ENCODE peak calls at places on chromosomes 3 and 15, in seven cellular contexts. C is ACHN; M is activated CD4-positive, alpha-beta T cell treated with anti-CD3 and anti-CD28 coated beads, Interleukin-2, amount 50 U/mL, for 1 hour; N is choroid plexus epithelial cell; S is AG09319; P is T-cell; L is activated CD4-positive, CD25-positive, alpha-beta regulatory T cell. A is an unnamed sample.

GRCh38 chr3:9387322-9387655 is 10.1 kb upstream of the SETD5 start:
- DNase-seq in C (no peak), M (no peak), N (no peak), S (no peak), P (no peak), L (no peak), A (no peak)

GRCh38 chr3:139225551-139225950 is 118.3 kb upstream of the MRPS22 start:
- DNase-seq in C (no peak), M (no peak), N (no peak), S (no peak), P (no peak), L (no peak), A (peak)

GRCh38 chr3:32510075-32510724 is 7.5 kb upstream of the CMTM6 start:
- DNase-seq in C (peak), M (peak), N (peak), S (peak), P (peak), L (peak), A (peak)

GRCh38 chr3:13461169-13462124 is 18.7 kb upstream of the HDAC11 start:
- DNase-seq in C (peak), M (peak), N (peak), S (no peak), P (peak), L (peak), A (peak)

GRCh38 chr15:97410907-97411575 is 549.5 kb upstream of the ARRDC4 start:
- DNase-seq in C (no peak), M (no peak), N (no peak), S (no peak), P (no peak), L (no peak), A (no peak)

GRCh38 chr3:144662729-144663128 is 691.1 kb downstream of the DIPK2A start:
- DNase-seq in C (no peak), M (no peak), N (no peak), S (no peak), P (no peak), L (no peak), A (no peak)

GRCh38 chr15:68383161-68384074 is 48.5 kb downstream of the ITGA11 start:
- DNase-seq in C (peak), M (peak), N (peak), S (no peak), P (peak), L (no peak), A (peak)

GRCh38 chr15:57411945-57412768 is 35.9 kb downstream of the CGNL1 start:
- DNase-seq in C (no peak), M (no peak), N (no peak), S (no peak), P (no peak), L (no peak), A (no peak)

GRCh38 chr3:71441217-71441924 is 142.2 kb downstream of the FOXP1 start:
- DNase-seq in C (no peak), M (no peak), N (no peak), S (no peak), P (peak), L (no peak), A (no peak)

GRCh38 chr3:150075417-150075865 is 104.7 kb upstream of the PFN2 start:
- DNase-seq in C (no peak), M (no peak), N (no peak), S (no peak), P (no peak), L (no peak), A (no peak)

GRCh38 chr3:195559723-195560409 is 16.7 kb upstream of the PPP1R2 start:
- DNase-seq in C (no peak), M (no peak), N (no peak), S (no peak), P (no peak), L (no peak), A (no peak)

GRCh38 chr3:182450942-182451607 is 342.2 kb upstream of the ATP11B start:
- DNase-seq in C (no peak), M (no peak), N (no peak), S (no peak), P (no peak), L (no peak), A (no peak)

GRCh38 chr3:101902041-101902440 is 52.7 kb downstream of the NFKBIZ start:
- DNase-seq in C (peak), M (no peak), N (peak), S (peak), P (no peak), L (no peak), A (peak)

GRCh38 chr3:159934216-159934615 is 54.4 kb upstream of the IL12A start:
- DNase-seq in C (no peak), M (no peak), N (no peak), S (no peak), P (no peak), L (no peak), A (no peak)